ENCODE peak calls at places on chromosome 13, in seven cellular contexts. F is heart left ventricle, V is K562, T is prostate gland, J is sigmoid colon, B is HCT116, I is right lobe of liver. P is an unnamed sample.

GRCh38 chr13:50485979-50486935 is 357.2 kb downstream of the DLEU7 start:
- DNase-seq in T (no peak), I (no peak), J (no peak), V (no peak), B (no peak), F (no peak), P (no peak)

GRCh38 chr13:101415358-101416174 is 742 bp downstream of the NALCN start:
- DNase-seq in T (no peak), J (no peak), I (no peak), F (peak), B (no peak), V (no peak), P (peak)

GRCh38 chr13:32381539-32381938 is 46.4 kb downstream of the N4BP2L1 start:
- DNase-seq in F (no peak), B (peak), V (no peak), I (no peak), T (no peak), J (no peak), P (peak)

GRCh38 chr13:109481046-109481445 is 305.3 kb downstream of the IRS2 start:
- DNase-seq in F (no peak), J (no peak), B (no peak), V (no peak), T (no peak), I (no peak), P (no peak)

GRCh38 chr13:20990910-20991525 is 70.4 kb downstream of the LATS2 start:
- DNase-seq in V (no peak), T (no peak), B (no peak), F (no peak), I (no peak), J (no peak), P (no peak)

GRCh38 chr13:79398915-79399314 is 7.1 kb downstream of the RBM26 start:
- DNase-seq in J (no peak), F (no peak), T (no peak), I (no peak), B (no peak), V (no peak), P (no peak)

GRCh38 chr13:76647550-76647949 is 238.7 kb downstream of the KCTD12 start:
- DNase-seq in F (no peak), T (no peak), I (no peak), B (no peak), V (no peak), J (no peak), P (no peak)

GRCh38 chr13:90717451-90717936 is 630.0 kb upstream of the MIR17HG start:
- DNase-seq in V (no peak), J (no peak), I (no peak), B (peak), F (no peak), T (no peak), P (peak)

GRCh38 chr13:106432636-106433035 is 102.8 kb downstream of the EFNB2 start:
- DNase-seq in V (no peak), T (no peak), J (no peak), F (no peak), I (no peak), B (peak), P (no peak)

GRCh38 chr13:79681069-79681468 is 200.1 kb downstream of the NDFIP2 start:
- DNase-seq in I (no peak), F (no peak), T (no peak), J (no peak), B (no peak), V (no peak), P (no peak)

GRCh38 chr13:98674968-98675528 is 77.4 kb downstream of the SLC15A1 start:
- DNase-seq in F (no peak), B (no peak), V (no peak), J (no peak), I (no peak), T (no peak), P (no peak)

GRCh38 chr13:113837554-113838355 is 26.1 kb downstream of the GAS6 start:
- DNase-seq in T (peak), V (peak), B (peak), I (peak), F (peak), J (peak), P (peak)
- TF ChIP-seq POLR2A in T (peak), V (no peak), B (no peak), I (peak), F (no peak), J (no peak), P (peak)

GRCh38 chr13:48586591-48587103 is 53.8 kb upstream of the RCBTB2 start:
- DNase-seq in I (no peak), B (no peak), F (no peak), V (peak), T (peak), J (peak), P (peak)
- H3K27ac ChIP-seq in I (no peak), B (no peak), F (peak), V (no peak), T (peak), J (peak), P (peak)

GRCh38 chr13:31162151-31163008 is 676 bp upstream of the HSPH1 start:
- DNase-seq in J (peak), I (peak), V (peak), T (peak), B (peak), F (peak), P (peak)
- TF ChIP-seq POLR2A in J (peak), I (no peak), V (peak), T (peak), B (peak), F (peak), P (no peak)

GRCh38 chr13:73741111-73741510 is 393.1 kb downstream of the KLF12 start:
- DNase-seq in I (no peak), J (no peak), B (no peak), T (no peak), V (no peak), F (no peak), P (no peak)

GRCh38 chr13:73740681-73741080 is 393.5 kb downstream of the KLF12 start:
- DNase-seq in B (no peak), T (no peak), V (no peak), J (no peak), F (no peak), I (no peak), P (no peak)

GRCh38 chr13:73737214-73737613 is 397.0 kb downstream of the KLF12 start:
- DNase-seq in T (no peak), V (no peak), J (no peak), B (no peak), F (no peak), I (no peak), P (no peak)

GRCh38 chr13:73741742-73742141 is 392.5 kb downstream of the KLF12 start:
- DNase-seq in V (no peak), F (no peak), T (no peak), J (no peak), B (no peak), I (no peak), P (no peak)

GRCh38 chr13:73738626-73739025 is 395.6 kb downstream of the KLF12 start:
- DNase-seq in T (no peak), I (no peak), F (no peak), B (no peak), J (no peak), V (no peak), P (no peak)
- H3K27ac ChIP-seq in T (no peak), I (no peak), F (no peak), B (no peak), J (no peak), V (no peak), P (no peak)

GRCh38 chr13:31224174-31224669 is 24.4 kb downstream of the B3GLCT start:
- DNase-seq in I (no peak), F (no peak), V (no peak), J (no peak), T (no peak), B (no peak), P (no peak)

GRCh38 chr13:31225180-31225579 is 25.4 kb downstream of the B3GLCT start:
- DNase-seq in T (no peak), J (no peak), F (no peak), I (no peak), B (no peak), V (no peak), P (no peak)

GRCh38 chr13:31223640-31224039 is 23.9 kb downstream of the B3GLCT start:
- DNase-seq in J (no peak), I (no peak), T (no peak), F (no peak), B (no peak), V (no peak), P (no peak)

GRCh38 chr13:31223215-31223614 is 23.4 kb downstream of the B3GLCT start:
- DNase-seq in J (no peak), T (no peak), F (no peak), B (no peak), I (no peak), V (no peak), P (no peak)

GRCh38 chr13:31221057-31221456 is 21.3 kb downstream of the B3GLCT start:
- DNase-seq in I (no peak), J (no peak), F (no peak), T (no peak), B (no peak), V (no peak), P (no peak)
- TF ChIP-seq POLR2A in I (no peak), J (no peak), F (no peak), T (no peak), B (no peak), V (no peak), P (no peak)

GRCh38 chr13:99981115-99982020 is at the start of gene ZIC2:
- DNase-seq in I (no peak), V (peak), B (peak), J (no peak), F (peak), T (no peak), P (no peak)

GRCh38 chr13:99984134-99984462 is 2.5 kb downstream of the ZIC2 start:
- DNase-seq in T (no peak), I (no peak), B (no peak), J (no peak), V (no peak), F (no peak), P (no peak)

GRCh38 chr13:99982021-99982740 is 597 bp downstream of the ZIC2 start:
- DNase-seq in F (no peak), T (no peak), J (no peak), B (no peak), V (peak), I (no peak), P (no peak)

GRCh38 chr13:99983401-99984133 is 2.0 kb downstream of the ZIC2 start:
- DNase-seq in J (no peak), B (no peak), I (no peak), V (no peak), T (no peak), F (no peak), P (no peak)

DNA sequence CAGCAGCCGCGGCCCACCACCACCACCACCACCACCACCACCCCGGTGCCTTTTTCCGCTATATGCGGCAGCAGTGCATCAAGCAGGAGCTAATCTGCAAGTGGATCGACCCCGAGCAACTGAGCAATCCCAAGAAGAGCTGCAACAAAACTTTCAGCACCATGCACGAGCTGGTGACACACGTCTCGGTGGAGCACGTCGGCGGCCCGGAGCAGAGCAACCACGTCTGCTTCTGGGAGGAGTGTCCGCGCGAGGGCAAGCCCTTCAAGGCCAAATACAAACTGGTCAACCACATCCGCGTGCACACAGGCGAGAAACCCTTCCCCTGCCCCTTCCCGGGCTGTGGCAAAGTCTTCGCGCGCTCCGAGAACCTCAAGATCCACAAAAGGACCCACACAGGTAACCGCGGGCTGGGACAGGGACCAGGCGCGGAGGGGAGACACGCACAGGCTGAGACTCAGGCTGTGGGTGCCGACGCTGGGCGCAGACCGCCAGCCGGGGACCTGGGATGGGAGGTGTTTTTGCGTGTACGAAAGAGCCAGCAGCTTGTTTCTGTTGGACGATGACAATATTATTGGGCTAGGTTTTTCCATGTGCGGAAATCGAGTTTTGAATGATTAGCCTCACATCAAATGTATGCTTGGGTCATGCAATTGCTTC is 1.3 kb downstream of the ZIC2 start:
- DNase-seq in J (no peak), I (no peak), F (no peak), T (no peak), V (no peak), B (no peak), P (no peak)
- H3K27ac ChIP-seq in J (no peak), I (no peak), F (no peak), T (no peak), V (peak), B (peak), P (no peak)

P was measured in body of pancreas.